ENCODE peak calls at places on chromosomes 12 and 14, in eight cellular contexts. F is HT-29; Q is NCI-H1436; X is immature natural killer cell; I is PC-3; K is foreskin keratinocyte; Z is T1000; H is CD8-positive, alpha-beta memory T cell. R is an unnamed sample.

GRCh38 chr12:51028811-51029146 is 2.6 kb upstream of the SLC11A2 start:
- DNase-seq in F (peak; percentile 48), Q (no peak), X (no peak), I (peak; percentile 20), K (peak; percentile 62), Z (no peak), H (no peak), R (peak; percentile 30)

GRCh38 chr12:94873368-94874085 is 130.0 kb downstream of the NDUFA12 start:
- DNase-seq in F (no peak), Q (no peak), X (peak; percentile 17), I (no peak), K (no peak), Z (no peak), H (no peak), R (peak; percentile 31)

GRCh38 chr14:100586520-100587247 is 533 bp downstream of the BEGAIN start:
- DNase-seq in F (peak; percentile 67), Q (peak; percentile 77), X (no peak), I (peak; percentile 56), K (peak; percentile 48), Z (peak; percentile 9), H (no peak), R (peak; percentile 66)

GRCh38 chr14:105882626-105883025 is 356.2 kb downstream of the TMEM121 start:
- DNase-seq in F (no peak), Q (no peak), X (no peak), I (no peak), K (no peak), Z (no peak), H (no peak), R (no peak)

GRCh38 chr14:85531141-85531593 is 1.2 kb downstream of the FLRT2 start:
- DNase-seq in F (no peak), Q (no peak), X (no peak), I (no peak), K (peak; percentile 77), Z (peak; percentile 57), H (no peak), R (peak; percentile 30)

GRCh38 chr14:95046711-95047681 is 110.3 kb downstream of the DICER1 start:
- DNase-seq in F (no peak), Q (no peak), X (no peak), I (peak; percentile 10), K (no peak), Z (no peak), H (no peak), R (no peak)

GRCh38 chr12:52531563-52532300 is 11.5 kb upstream of the KRT5 start:
- DNase-seq in F (no peak), Q (no peak), X (no peak), I (no peak), K (no peak), Z (no peak), H (no peak), R (no peak)

GRCh38 chr12:93441111-93441616 is 583 bp downstream of the UBE2N start:
- DNase-seq in F (peak; percentile 39), Q (no peak), X (peak; percentile 52), I (peak; percentile 12), K (no peak), Z (peak; percentile 92), H (peak; percentile 35), R (peak; percentile 30)

GRCh38 chr14:71050227-71050823 is 143.1 kb downstream of the PCNX1 start:
- DNase-seq in F (peak; percentile 13), Q (no peak), X (peak; percentile 4), I (peak; percentile 49), K (no peak), Z (no peak), H (no peak), R (peak; percentile 14)

GRCh38 chr14:100317897-100318808 is 5.0 kb upstream of the SLC25A47 start:
- DNase-seq in F (no peak), Q (no peak), X (peak; percentile 64), I (no peak), K (no peak), Z (no peak), H (peak; percentile 59), R (peak; percentile 56)

GRCh38 chr12:75837700-75838099 is 193.9 kb downstream of the PHLDA1 start:
- DNase-seq in F (no peak), Q (no peak), X (no peak), I (no peak), K (no peak), Z (no peak), H (no peak), R (no peak)

GRCh38 chr14:58199726-58200479 is at the start of gene ACTR10:
- DNase-seq in F (peak; percentile 85), Q (peak; percentile 86), X (peak; percentile 87), I (peak; percentile 99), K (peak; percentile 70), Z (peak; percentile 82), H (peak; percentile 77), R (peak; percentile 91)

GRCh38 chr12:89636054-89636775 is 72.4 kb downstream of the ATP2B1 start:
- DNase-seq in F (no peak), Q (no peak), X (no peak), I (peak; percentile 77), K (peak; percentile 74), Z (no peak), H (no peak), R (peak; percentile 51)

GRCh38 chr12:91781114-91781513 is 364.5 kb downstream of the BTG1 start:
- DNase-seq in F (no peak), Q (no peak), X (no peak), I (peak; percentile 33), K (peak; percentile 44), Z (no peak), H (no peak), R (peak; percentile 25)